ENCODE peak calls at places on chromosome 19, in four cellular contexts. Z is H1, X is K562, L is GM12878. I is an unnamed sample.

GRCh38 chr19:43560687-43561086 is 14.6 kb downstream of the XRCC1 start:
- DNase-seq in L (no peak), Z (no peak), X (peak; percentile 61), I (peak; percentile 19)

GRCh38 chr19:23393121-23393520 is 2.1 kb downstream of the ZNF91 start:
- DNase-seq in L (no peak), X (no peak), Z (no peak), I (no peak)

GRCh38 chr19:19372656-19373416 is 32.6 kb upstream of the GATAD2A start:
- DNase-seq in L (no peak), X (peak; percentile 90), Z (no peak), I (peak; percentile 90)

GRCh38 chr19:18989316-18989715 is 44.0 kb downstream of the SUGP2 start:
- DNase-seq in X (no peak), L (no peak), Z (no peak), I (no peak)

GRCh38 chr19:23439623-23440022 is 44.4 kb upstream of the ZNF91 start:
- DNase-seq in Z (peak; percentile 47), L (no peak), X (peak; percentile 11), I (no peak)

GRCh38 chr19:46746281-46746965 is at the start of gene STRN4:
- DNase-seq in Z (peak; percentile 67), X (peak; percentile 72), L (no peak), I (no peak)

GRCh38 chr19:16442386-16443276 is 29.1 kb downstream of the EPS15L1 start:
- DNase-seq in L (no peak), X (peak; percentile 48), Z (no peak), I (no peak)

GRCh38 chr19:50820549-50821247 is 2.9 kb downstream of the KLK1 start:
- DNase-seq in L (peak; percentile 21), X (peak; percentile 85), Z (peak; percentile 74), I (no peak)

GRCh38 chr19:51978882-51979281 is 7.8 kb downstream of the ZNF350 start:
- DNase-seq in X (no peak), Z (no peak), L (no peak), I (no peak)

GRCh38 chr19:50203281-50204080 is at the start of gene MYH14:
- DNase-seq in X (peak; percentile 75), L (no peak), Z (peak; percentile 96), I (peak; percentile 79)

GRCh38 chr19:38683393-38684077 is 36.1 kb downstream of the ACTN4 start:
- DNase-seq in L (no peak), Z (peak; percentile 83), X (peak; percentile 89), I (peak; percentile 96)

GRCh38 chr19:12639901-12640613 is 26.5 kb downstream of the MAN2B1 start:
- DNase-seq in L (peak; percentile 53), X (peak; percentile 87), Z (peak; percentile 93), I (peak; percentile 67)

DNA sequence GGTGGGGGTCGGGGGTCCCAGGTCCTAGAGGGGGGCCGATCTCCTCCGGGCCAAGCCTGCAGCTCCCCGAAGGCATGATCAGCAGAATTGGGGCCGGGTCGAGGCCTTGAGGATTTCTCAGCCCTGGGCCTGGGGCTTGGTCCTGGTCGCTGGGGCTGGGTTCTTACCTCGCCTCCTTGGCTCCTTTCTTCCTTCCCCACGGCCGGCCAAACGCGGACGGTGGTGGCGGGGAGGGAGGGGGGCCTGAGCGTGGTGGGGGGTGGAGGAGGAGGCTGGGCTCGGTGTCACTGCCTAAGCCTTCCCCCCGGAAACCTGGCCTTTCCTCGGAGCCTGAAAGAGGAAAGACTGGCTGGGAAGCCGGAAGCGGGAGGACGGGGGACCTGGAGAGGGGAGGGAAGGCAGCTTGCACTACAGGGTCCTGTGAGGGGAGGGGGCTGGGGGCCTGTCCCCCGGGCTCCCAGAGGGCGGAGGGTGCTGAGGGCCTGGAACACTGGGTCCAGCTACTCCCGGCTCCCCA is at the start of gene ZNF579:
- DNase-seq in L (peak; percentile 52), X (peak; percentile 93), Z (peak; percentile 90), I (peak; percentile 80)
- TF ChIP-seq HDAC6 in L (no peak), X (no peak), Z (no peak), I (no peak)

GRCh38 chr19:55088543-55089265 is 13.0 kb downstream of the EPS8L1 start:
- DNase-seq in X (peak; percentile 87), L (no peak), Z (peak; percentile 99), I (peak; percentile 59)

GRCh38 chr19:55086730-55087541 is 11.3 kb downstream of the EPS8L1 start:
- DNase-seq in X (no peak), Z (peak; percentile 99), L (no peak), I (no peak)

GRCh38 chr19:55089279-55089944 is 13.7 kb downstream of the EPS8L1 start:
- DNase-seq in L (no peak), X (no peak), Z (no peak), I (no peak)

GRCh38 chr19:55087542-55087935 is 11.9 kb downstream of the EPS8L1 start:
- DNase-seq in L (no peak), X (no peak), Z (no peak), I (no peak)

DNA sequence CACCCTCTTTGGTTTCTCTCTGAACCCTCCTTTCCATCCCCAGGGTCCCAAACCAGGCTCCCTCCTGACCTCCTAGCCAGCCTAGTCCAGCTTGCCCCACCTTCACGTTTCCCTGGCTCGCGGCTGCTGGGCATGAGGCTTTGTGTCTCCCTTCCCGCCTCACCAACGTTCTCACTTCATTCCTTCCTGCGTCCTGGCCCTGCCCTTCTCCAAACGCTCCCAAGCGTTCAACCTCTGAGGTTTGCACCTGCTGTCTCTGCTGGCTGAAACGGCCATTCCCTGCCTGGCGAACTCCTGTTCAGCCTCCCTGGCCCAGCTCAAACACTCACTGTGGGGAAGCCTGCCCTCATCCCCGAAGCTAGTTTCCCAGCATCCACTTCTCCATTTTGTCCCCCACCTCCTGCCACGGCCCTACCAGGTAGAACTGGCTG is 12.4 kb downstream of the EPS8L1 start:
- DNase-seq in L (no peak), Z (no peak), X (no peak), I (no peak)
- TF ChIP-seq YY1 in L (no peak), Z (no peak), X (no peak), I (no peak)

DNA sequence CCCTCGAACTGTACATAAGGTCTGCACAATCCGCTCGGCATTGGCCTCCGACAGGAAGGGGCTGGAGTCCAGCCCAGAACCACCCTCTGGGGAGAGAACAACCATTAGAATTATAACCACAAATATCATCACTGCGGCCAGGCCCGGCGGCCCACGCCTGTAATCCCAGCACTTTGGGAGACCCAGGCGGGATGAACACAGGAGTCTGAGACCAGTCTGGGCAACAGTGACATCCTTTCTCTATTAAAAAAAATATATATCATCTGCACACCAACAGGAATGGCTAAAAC is 11.4 kb downstream of the COQ8B start:
- DNase-seq in Z (no peak), L (no peak), X (no peak), I (no peak)
- TF ChIP-seq HDAC6 in Z (no peak), L (no peak), X (no peak), I (no peak)

DNA sequence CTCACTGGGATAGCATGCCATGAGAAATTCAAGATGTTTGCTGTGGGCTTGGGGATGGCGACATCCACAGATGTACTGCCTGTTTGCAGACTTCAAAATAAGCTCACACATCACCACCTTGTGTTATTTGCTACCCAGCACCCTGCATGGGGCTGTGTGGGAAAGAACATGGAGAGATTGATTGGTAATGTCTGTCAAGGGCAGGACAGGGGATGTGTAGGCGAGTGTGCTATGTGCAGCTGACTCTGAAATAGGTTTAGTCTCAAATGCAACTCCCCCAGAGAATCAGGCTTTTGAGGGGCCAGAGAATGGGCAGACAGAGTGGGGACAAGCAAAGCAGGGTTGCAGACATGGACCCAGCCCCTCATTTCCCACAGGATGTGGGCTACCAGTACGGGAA is 24.8 kb downstream of the PNPLA6 start:
- DNase-seq in L (no peak), X (no peak), Z (no peak), I (no peak)
- TF ChIP-seq YY1 in L (no peak), X (no peak), Z (no peak), I (no peak)

GRCh38 chr19:5470264-5470671 is 15.1 kb downstream of the ZNRF4 start:
- DNase-seq in X (no peak), L (no peak), Z (no peak), I (peak; percentile 88)
- TF ChIP-seq HDAC6 in X (no peak), L (no peak), Z (no peak), I (no peak)

DNA sequence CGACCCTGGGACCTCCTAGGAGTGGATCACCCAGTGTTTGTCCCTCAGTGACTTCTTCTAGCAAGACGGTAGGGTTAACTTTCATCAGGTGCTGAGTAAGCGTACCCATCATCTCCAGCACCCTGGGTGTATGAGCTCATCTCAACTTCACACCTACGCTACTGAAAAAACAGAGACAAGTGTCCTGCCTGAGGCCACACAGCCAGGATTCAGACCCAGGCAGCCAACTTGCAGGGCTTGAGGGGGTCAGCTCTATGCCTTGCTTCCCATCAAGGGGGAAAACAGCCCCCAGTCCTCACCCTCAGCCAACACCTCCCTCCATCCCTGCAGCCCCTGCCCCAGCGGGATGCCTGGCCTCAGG is 4.6 kb downstream of the TLE2 start:
- DNase-seq in X (no peak), Z (no peak), L (no peak), I (no peak)
- TF ChIP-seq YY1 in X (no peak), Z (no peak), L (no peak), I (no peak)

DNA sequence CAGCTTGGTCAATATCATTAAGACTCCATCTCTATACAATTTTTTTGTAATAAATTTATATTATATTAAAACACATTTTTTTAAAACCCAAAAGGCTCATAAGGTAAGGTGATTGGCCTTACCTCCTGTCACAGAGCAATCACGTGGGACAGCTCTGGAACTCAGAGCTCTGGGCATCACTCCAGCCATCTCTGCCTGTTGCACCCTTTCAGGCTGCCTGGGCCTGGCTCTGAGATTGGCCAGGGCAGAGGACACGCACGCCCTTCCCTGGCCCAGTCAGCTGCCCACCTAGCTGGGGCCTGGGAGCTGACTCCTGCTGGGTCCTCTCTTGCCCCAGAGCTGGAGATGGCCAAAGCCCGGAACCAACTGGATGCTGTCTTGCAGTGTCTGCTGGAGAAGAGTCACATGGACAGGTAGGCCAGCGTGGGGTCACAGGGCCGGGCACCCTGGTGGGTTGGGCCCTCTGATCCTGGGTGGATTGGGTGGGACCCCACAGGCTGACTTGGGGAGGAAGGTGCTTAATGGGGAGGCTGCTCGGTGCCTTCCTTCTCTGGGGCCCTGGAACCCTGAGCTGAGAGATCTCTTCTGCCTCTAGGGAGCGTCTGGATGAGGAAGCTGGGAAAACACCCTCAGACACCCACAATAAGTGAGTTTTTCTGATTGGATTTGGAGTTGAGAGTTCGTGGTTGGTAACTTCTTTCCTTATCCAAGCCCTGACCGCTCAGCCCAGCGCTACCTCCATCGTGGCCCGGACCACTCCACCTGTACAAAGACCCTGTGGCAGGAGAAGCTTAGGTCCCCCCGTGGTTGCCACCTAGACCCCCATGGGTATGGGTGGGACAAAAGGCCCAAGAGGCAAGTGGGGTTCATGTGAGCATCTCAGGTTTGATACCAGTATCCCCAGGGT is 3.7 kb downstream of the LIN37 start:
- DNase-seq in Z (no peak), X (no peak), L (no peak), I (no peak)
- TF ChIP-seq HDAC6 in Z (no peak), X (no peak), L (no peak), I (no peak)

DNA sequence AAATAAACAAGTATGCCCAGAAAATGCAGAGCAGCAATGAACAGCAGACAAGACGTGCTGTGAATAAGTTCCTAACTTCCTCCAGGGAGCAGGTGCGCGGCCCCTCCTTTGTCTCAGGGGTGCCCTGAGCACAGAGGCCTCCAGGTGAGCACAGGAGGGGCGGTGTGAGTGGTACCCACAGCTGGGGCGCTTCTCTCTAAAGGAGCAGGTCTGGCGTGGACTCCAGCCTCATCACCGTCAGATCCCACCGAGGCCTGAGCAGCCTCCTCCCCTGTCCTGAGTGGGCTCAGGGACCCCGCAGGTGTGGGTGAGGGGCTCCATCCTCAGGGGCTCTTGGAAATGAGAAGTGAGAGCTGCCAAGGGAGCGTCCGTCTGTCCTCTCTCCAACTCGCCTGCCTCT is 3.2 kb downstream of the LILRA5 start:
- DNase-seq in Z (no peak), L (no peak), X (no peak), I (no peak)
- TF ChIP-seq YY1 in Z (no peak), L (no peak), X (no peak), I (no peak)

I was measured in HepG2.